ENCODE peak calls at places on chromosomes 7 and 10, in nine cellular contexts. One of them, this sample, is unnamed.

GRCh38 chr7:28984631-28985030 is 26.5 kb upstream of the TRIL start:
- DNase-seq in fibroblast of lung: peak; percentile 92
- DNase-seq in endothelial cell of umbilical vein: peak; percentile 24
- DNase-seq in AG04450: peak; percentile 66
- DNase-seq in PC-3: peak; percentile 69
- DNase-seq in H9: peak; percentile 44
- DNase-seq in SJSA1: peak; percentile 83
- DNase-seq in caudate nucleus: no peak
- DNase-seq in GM23248: peak; percentile 94
- DNase-seq in this sample: no peak

GRCh38 chr10:21015838-21016237 is 118.7 kb upstream of the NEBL start:
- DNase-seq in fibroblast of lung: no peak
- DNase-seq in endothelial cell of umbilical vein: no peak
- DNase-seq in AG04450: no peak
- DNase-seq in PC-3: no peak
- DNase-seq in H9: no peak
- DNase-seq in SJSA1: no peak
- DNase-seq in caudate nucleus: no peak
- DNase-seq in GM23248: no peak
- DNase-seq in this sample: no peak

GRCh38 chr7:130381468-130382312 is 1.4 kb downstream of the CPA1 start:
- DNase-seq in fibroblast of lung: no peak
- DNase-seq in endothelial cell of umbilical vein: no peak
- DNase-seq in AG04450: no peak
- DNase-seq in PC-3: no peak
- DNase-seq in H9: peak; percentile 91
- DNase-seq in SJSA1: no peak
- DNase-seq in caudate nucleus: no peak
- DNase-seq in GM23248: no peak
- DNase-seq in this sample: no peak

GRCh38 chr10:76675951-76676587 is 961.5 kb downstream of the KCNMA1 start:
- DNase-seq in fibroblast of lung: peak; percentile 45
- DNase-seq in endothelial cell of umbilical vein: no peak
- DNase-seq in AG04450: no peak
- DNase-seq in PC-3: peak; percentile 32
- DNase-seq in H9: no peak
- DNase-seq in SJSA1: no peak
- DNase-seq in caudate nucleus: peak; percentile 23
- DNase-seq in GM23248: peak; percentile 70
- DNase-seq in this sample: no peak

GRCh38 chr7:141648276-141649114 is 53.5 kb downstream of the DENND11 start:
- DNase-seq in fibroblast of lung: peak; percentile 9
- DNase-seq in endothelial cell of umbilical vein: no peak
- DNase-seq in AG04450: no peak
- DNase-seq in PC-3: no peak
- DNase-seq in H9: no peak
- DNase-seq in SJSA1: no peak
- DNase-seq in caudate nucleus: no peak
- DNase-seq in GM23248: no peak
- DNase-seq in this sample: no peak

GRCh38 chr10:69685802-69686585 is 55.9 kb downstream of the FAM241B start:
- DNase-seq in fibroblast of lung: peak; percentile 49
- DNase-seq in endothelial cell of umbilical vein: no peak
- DNase-seq in AG04450: no peak
- DNase-seq in PC-3: peak; percentile 67
- DNase-seq in H9: no peak
- DNase-seq in SJSA1: no peak
- DNase-seq in caudate nucleus: no peak
- DNase-seq in GM23248: no peak
- DNase-seq in this sample: no peak

GRCh38 chr10:69665457-69666320 is 35.6 kb downstream of the FAM241B start:
- DNase-seq in fibroblast of lung: no peak
- DNase-seq in endothelial cell of umbilical vein: no peak
- DNase-seq in AG04450: no peak
- DNase-seq in PC-3: no peak
- DNase-seq in H9: no peak
- DNase-seq in SJSA1: no peak
- DNase-seq in caudate nucleus: no peak
- DNase-seq in GM23248: no peak
- DNase-seq in this sample: no peak

GRCh38 chr7:94266278-94266677 is 128.4 kb upstream of the COL1A2 start:
- DNase-seq in fibroblast of lung: peak; percentile 26
- DNase-seq in endothelial cell of umbilical vein: no peak
- DNase-seq in AG04450: no peak
- DNase-seq in PC-3: no peak
- DNase-seq in H9: no peak
- DNase-seq in SJSA1: no peak
- DNase-seq in caudate nucleus: no peak
- DNase-seq in GM23248: peak; percentile 70
- DNase-seq in this sample: no peak

DNA sequence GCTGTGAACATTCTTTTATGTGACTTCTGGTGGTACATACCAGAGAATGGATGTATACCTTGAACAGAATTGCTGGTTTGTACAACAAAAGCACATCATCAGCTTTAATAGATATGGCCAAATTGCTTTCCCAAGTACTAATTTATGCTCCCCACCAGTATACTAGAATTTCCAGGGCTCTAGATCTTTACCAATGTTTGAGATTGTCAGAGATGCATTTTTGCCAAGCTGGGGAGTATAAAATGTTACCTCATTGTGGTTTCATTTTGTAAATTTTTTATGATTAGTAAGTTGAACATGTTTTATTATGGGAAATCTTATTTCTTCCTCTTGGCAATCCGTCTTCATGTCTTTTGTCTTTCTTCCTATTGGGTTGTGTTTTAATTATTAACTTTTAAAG is 179.9 kb upstream of the TMEM106B start:
- DNase-seq in fibroblast of lung: peak; percentile 11
- DNase-seq in endothelial cell of umbilical vein: no peak
- DNase-seq in AG04450: no peak
- DNase-seq in PC-3: no peak
- DNase-seq in H9: no peak
- DNase-seq in SJSA1: no peak
- DNase-seq in caudate nucleus: no peak
- DNase-seq in GM23248: no peak
- DNase-seq in this sample: no peak
- H3K27ac ChIP-seq in fibroblast of lung: no peak overlapping the region
- H3K27ac ChIP-seq in endothelial cell of umbilical vein: no peak overlapping the region
- H3K27ac ChIP-seq in AG04450: no peak overlapping the region
- H3K27ac ChIP-seq in PC-3: no peak overlapping the region
- H3K27ac ChIP-seq in H9: no peak overlapping the region
- H3K27ac ChIP-seq in SJSA1: peak overlapping the region; percentile 69
- H3K27ac ChIP-seq in caudate nucleus: no peak overlapping the region
- H3K27ac ChIP-seq in GM23248: no peak overlapping the region
- H3K27ac ChIP-seq in this sample: no peak overlapping the region

GRCh38 chr10:5568984-5569383 is 44.2 kb downstream of the CALML3 start:
- DNase-seq in fibroblast of lung: no peak
- DNase-seq in endothelial cell of umbilical vein: no peak
- DNase-seq in AG04450: no peak
- DNase-seq in PC-3: no peak
- DNase-seq in H9: no peak
- DNase-seq in SJSA1: no peak
- DNase-seq in caudate nucleus: no peak
- DNase-seq in GM23248: no peak
- DNase-seq in this sample: no peak

GRCh38 chr10:5565671-5566581 is 41.2 kb downstream of the CALML3 start:
- DNase-seq in fibroblast of lung: peak; percentile 82
- DNase-seq in endothelial cell of umbilical vein: no peak
- DNase-seq in AG04450: peak; percentile 51
- DNase-seq in PC-3: peak; percentile 41
- DNase-seq in H9: no peak
- DNase-seq in SJSA1: no peak
- DNase-seq in caudate nucleus: no peak
- DNase-seq in GM23248: peak; percentile 91
- DNase-seq in this sample: peak; percentile 97

GRCh38 chr10:5566606-5567005 is 41.8 kb downstream of the CALML3 start:
- DNase-seq in fibroblast of lung: peak; percentile 43
- DNase-seq in endothelial cell of umbilical vein: no peak
- DNase-seq in AG04450: no peak
- DNase-seq in PC-3: peak; percentile 63
- DNase-seq in H9: no peak
- DNase-seq in SJSA1: no peak
- DNase-seq in caudate nucleus: no peak
- DNase-seq in GM23248: peak; percentile 67
- DNase-seq in this sample: peak; percentile 90

GRCh38 chr10:5569568-5569967 is 44.8 kb downstream of the CALML3 start:
- DNase-seq in fibroblast of lung: no peak
- DNase-seq in endothelial cell of umbilical vein: no peak
- DNase-seq in AG04450: no peak
- DNase-seq in PC-3: no peak
- DNase-seq in H9: no peak
- DNase-seq in SJSA1: no peak
- DNase-seq in caudate nucleus: no peak
- DNase-seq in GM23248: no peak
- DNase-seq in this sample: no peak

GRCh38 chr10:5567477-5567876 is 42.7 kb downstream of the CALML3 start:
- DNase-seq in fibroblast of lung: no peak
- DNase-seq in endothelial cell of umbilical vein: no peak
- DNase-seq in AG04450: no peak
- DNase-seq in PC-3: no peak
- DNase-seq in H9: no peak
- DNase-seq in SJSA1: no peak
- DNase-seq in caudate nucleus: no peak
- DNase-seq in GM23248: no peak
- DNase-seq in this sample: no peak
- H3K27ac ChIP-seq in fibroblast of lung: no peak overlapping the region
- H3K27ac ChIP-seq in endothelial cell of umbilical vein: no peak overlapping the region
- H3K27ac ChIP-seq in AG04450: no peak overlapping the region
- H3K27ac ChIP-seq in PC-3: peak overlapping the region; percentile 88
- H3K27ac ChIP-seq in H9: no peak overlapping the region
- H3K27ac ChIP-seq in SJSA1: no peak overlapping the region
- H3K27ac ChIP-seq in caudate nucleus: no peak overlapping the region
- H3K27ac ChIP-seq in GM23248: no peak overlapping the region
- H3K27ac ChIP-seq in this sample: peak overlapping the region; percentile 100

DNA sequence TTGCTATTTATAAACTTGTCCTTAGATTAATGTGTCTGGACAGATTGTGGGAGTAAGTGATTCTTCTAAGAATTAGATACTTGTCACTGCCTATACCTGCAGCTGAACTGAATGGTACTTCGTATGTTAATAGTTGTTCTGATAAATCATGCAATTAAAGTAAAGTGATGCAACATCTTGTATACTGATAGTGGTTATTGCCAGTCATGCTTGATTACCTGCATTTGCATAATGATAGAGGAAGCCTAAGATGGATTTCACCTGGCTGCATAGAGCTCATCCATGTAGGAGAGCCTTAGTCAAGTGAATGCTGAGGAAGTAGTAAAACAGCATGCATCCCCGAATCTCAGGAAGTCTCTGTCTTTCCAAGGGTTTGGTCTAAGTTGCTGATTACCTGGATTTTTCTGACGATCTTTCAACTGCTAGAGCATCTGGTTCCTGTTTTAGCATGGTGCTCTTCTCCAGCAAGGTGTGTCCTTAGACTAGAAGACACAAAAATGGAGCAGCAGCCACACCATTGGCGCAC is 64.1 kb upstream of the CAPZA2 start:
- DNase-seq in fibroblast of lung: no peak
- DNase-seq in endothelial cell of umbilical vein: no peak
- DNase-seq in AG04450: no peak
- DNase-seq in PC-3: no peak
- DNase-seq in H9: no peak
- DNase-seq in SJSA1: no peak
- DNase-seq in caudate nucleus: no peak
- DNase-seq in GM23248: no peak
- DNase-seq in this sample: no peak
- H3K27ac ChIP-seq in fibroblast of lung: no peak overlapping the region
- H3K27ac ChIP-seq in endothelial cell of umbilical vein: no peak overlapping the region
- H3K27ac ChIP-seq in AG04450: no peak overlapping the region
- H3K27ac ChIP-seq in PC-3: no peak overlapping the region
- H3K27ac ChIP-seq in H9: no peak overlapping the region
- H3K27ac ChIP-seq in SJSA1: no peak overlapping the region
- H3K27ac ChIP-seq in caudate nucleus: no peak overlapping the region
- H3K27ac ChIP-seq in GM23248: no peak overlapping the region
- H3K27ac ChIP-seq in this sample: peak overlapping the region; percentile 54

DNA sequence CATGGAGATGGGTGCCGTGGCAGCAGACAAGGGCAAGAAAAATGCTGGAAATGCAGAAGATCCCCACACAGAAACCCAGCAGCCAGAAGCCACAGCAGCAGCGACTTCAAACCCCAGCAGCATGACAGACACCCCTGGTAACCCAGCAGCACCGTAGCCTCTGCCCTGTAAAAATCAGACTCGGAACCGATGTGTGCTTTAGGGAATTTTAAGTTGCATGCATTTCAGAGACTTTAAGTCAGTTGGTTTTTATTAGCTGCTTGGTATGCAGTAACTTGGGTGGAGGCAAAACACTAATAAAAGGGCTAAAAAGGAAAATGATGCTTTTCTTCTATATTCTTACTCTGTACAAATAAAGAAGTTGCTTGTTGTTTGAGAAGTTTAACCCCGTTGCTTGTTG is 25.9 kb downstream of the BAG3 start:
- DNase-seq in fibroblast of lung: no peak
- DNase-seq in endothelial cell of umbilical vein: no peak
- DNase-seq in AG04450: no peak
- DNase-seq in PC-3: no peak
- DNase-seq in H9: no peak
- DNase-seq in SJSA1: no peak
- DNase-seq in caudate nucleus: no peak
- DNase-seq in GM23248: no peak
- DNase-seq in this sample: no peak
- H3K27ac ChIP-seq in fibroblast of lung: no peak overlapping the region
- H3K27ac ChIP-seq in endothelial cell of umbilical vein: no peak overlapping the region
- H3K27ac ChIP-seq in AG04450: no peak overlapping the region
- H3K27ac ChIP-seq in PC-3: peak overlapping the region; percentile 100
- H3K27ac ChIP-seq in H9: no peak overlapping the region
- H3K27ac ChIP-seq in SJSA1: no peak overlapping the region
- H3K27ac ChIP-seq in caudate nucleus: no peak overlapping the region
- H3K27ac ChIP-seq in GM23248: no peak overlapping the region
- H3K27ac ChIP-seq in this sample: no peak overlapping the region